ENCODE peak calls at places on chromosome 17, in four cellular contexts. D, E, U and W are unnamed samples.

GRCh38 chr17:40553694-40554534 is 11.4 kb downstream of the CCR7 start:
- DNase-seq in D (peak; percentile 28), E (no peak), U (peak; percentile 59), W (peak; percentile 43)

GRCh38 chr17:34883106-34884000 is 77.9 kb downstream of the CCT6B start:
- DNase-seq in U (no peak), E (peak; percentile 18), D (no peak), W (no peak)

GRCh38 chr17:68255731-68256538 is 8.1 kb downstream of the AMZ2 start:
- DNase-seq in E (no peak), D (no peak), U (peak; percentile 27), W (no peak)

GRCh38 chr17:40021471-40021961 is 6.3 kb downstream of the CSF3 start:
- DNase-seq in U (peak; percentile 55), D (no peak), E (no peak), W (peak; percentile 61)

GRCh38 chr17:45784293-45784582 is at the start of gene CRHR1:
- DNase-seq in U (no peak), D (no peak), E (no peak), W (no peak)

GRCh38 chr17:82458885-82459424 is 414 bp downstream of the NARF start:
- DNase-seq in U (peak; percentile 65), E (no peak), D (no peak), W (peak; percentile 19)

GRCh38 chr17:78883090-78883532 is 19.9 kb downstream of the CEP295NL start:
- DNase-seq in U (peak; percentile 88), D (no peak), E (no peak), W (peak; percentile 75)

GRCh38 chr17:78891406-78892061 is 11.5 kb downstream of the CEP295NL start:
- DNase-seq in E (no peak), D (no peak), U (no peak), W (no peak)

GRCh38 chr17:48374650-48375230 is 55.3 kb downstream of the SKAP1 start:
- DNase-seq in D (peak; percentile 74), U (peak; percentile 14), E (no peak), W (no peak)

GRCh38 chr17:59842901-59843652 is 49.7 kb downstream of the TUBD1 start:
- DNase-seq in U (peak; percentile 98), E (no peak), D (peak; percentile 37), W (peak; percentile 97)

GRCh38 chr17:60510723-60511122 is 15.3 kb downstream of the APPBP2 start:
- DNase-seq in D (no peak), E (no peak), U (no peak), W (no peak)

GRCh38 chr17:48014603-48015037 is 23.0 kb downstream of the COPZ2 start:
- DNase-seq in U (no peak), E (no peak), D (peak; percentile 40), W (no peak)

GRCh38 chr17:5438716-5439445 is at the start of gene C1QBP:
- DNase-seq in E (peak; percentile 93), U (peak; percentile 93), D (peak; percentile 97), W (peak; percentile 89)
- H4K91ac ChIP-seq in E (no peak within 1 kb of the TSS), U (peak within 1 kb of the TSS; percentile 93), D (no peak within 1 kb of the TSS), W (peak within 1 kb of the TSS; percentile 41)

GRCh38 chr17:65593092-65593869 is 31.8 kb upstream of the AXIN2 start:
- DNase-seq in U (no peak), E (no peak), D (peak; percentile 59), W (no peak)

GRCh38 chr17:65593870-65594584 is 32.6 kb upstream of the AXIN2 start:
- DNase-seq in E (peak; percentile 36), D (peak; percentile 69), U (peak; percentile 32), W (peak; percentile 13)

GRCh38 chr17:65595071-65595655 is 33.7 kb upstream of the AXIN2 start:
- DNase-seq in E (no peak), U (no peak), D (no peak), W (no peak)

GRCh38 chr17:65594585-65594940 is 33.1 kb upstream of the AXIN2 start:
- DNase-seq in D (no peak), E (no peak), U (peak; percentile 32), W (peak; percentile 34)

DNA sequence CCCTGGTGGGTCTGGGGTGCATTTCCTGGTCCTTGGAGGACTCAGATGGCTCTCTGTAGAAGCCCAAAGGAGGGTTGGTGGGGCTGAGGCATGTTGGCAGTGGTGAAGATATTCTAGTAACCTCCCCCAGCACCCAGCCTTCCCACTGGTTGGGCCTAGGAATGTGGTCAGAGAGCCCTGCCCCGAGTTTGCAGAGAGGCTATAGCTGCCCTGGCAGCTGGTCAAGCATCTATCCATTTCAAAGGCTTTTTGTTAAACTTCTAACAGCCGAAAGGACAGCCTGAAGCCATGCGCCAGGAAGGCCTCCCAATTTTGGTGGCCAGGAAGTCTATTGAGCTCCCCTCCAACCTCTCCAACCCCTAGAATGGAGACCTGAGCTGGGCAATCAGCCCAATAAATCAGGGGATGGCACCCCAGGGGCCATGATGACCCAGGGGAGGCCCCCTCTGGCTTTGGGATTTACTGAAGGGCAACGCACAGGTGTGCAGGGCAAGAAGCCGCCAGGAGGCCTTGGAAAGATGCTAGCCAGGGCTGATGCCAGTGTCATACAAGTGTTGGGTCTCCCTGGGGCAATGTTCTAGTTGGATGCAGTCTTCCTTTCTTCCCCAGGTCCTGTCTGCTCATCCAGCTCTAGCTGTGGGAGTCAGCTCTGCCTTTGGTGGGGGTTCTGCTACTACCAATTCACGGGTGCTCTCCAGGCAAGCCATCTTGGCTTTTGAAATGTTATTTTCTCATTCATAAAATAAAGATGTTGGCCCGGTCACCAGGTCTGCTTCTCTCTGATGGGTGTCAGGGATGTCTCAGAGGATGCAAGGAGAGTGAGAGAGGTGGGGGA is 30.9 kb upstream of the AXIN2 start:
- DNase-seq in U (no peak), D (peak; percentile 52), E (no peak), W (no peak)
- H4K91ac ChIP-seq in U (no peak overlapping the region), D (no peak overlapping the region), E (no peak overlapping the region), W (no peak overlapping the region)

GRCh38 chr17:28244446-28244845 is 74.6 kb upstream of the TMEM97 start:
- DNase-seq in U (no peak), D (no peak), E (no peak), W (no peak)

GRCh38 chr17:28242791-28243190 is 76.2 kb upstream of the TMEM97 start:
- DNase-seq in D (no peak), E (no peak), U (no peak), W (no peak)

GRCh38 chr17:28240688-28241340 is 78.2 kb upstream of the TMEM97 start:
- DNase-seq in D (no peak), E (no peak), U (no peak), W (no peak)
- H4K91ac ChIP-seq in D (no peak overlapping the region), E (no peak overlapping the region), U (no peak overlapping the region), W (no peak overlapping the region)

DNA sequence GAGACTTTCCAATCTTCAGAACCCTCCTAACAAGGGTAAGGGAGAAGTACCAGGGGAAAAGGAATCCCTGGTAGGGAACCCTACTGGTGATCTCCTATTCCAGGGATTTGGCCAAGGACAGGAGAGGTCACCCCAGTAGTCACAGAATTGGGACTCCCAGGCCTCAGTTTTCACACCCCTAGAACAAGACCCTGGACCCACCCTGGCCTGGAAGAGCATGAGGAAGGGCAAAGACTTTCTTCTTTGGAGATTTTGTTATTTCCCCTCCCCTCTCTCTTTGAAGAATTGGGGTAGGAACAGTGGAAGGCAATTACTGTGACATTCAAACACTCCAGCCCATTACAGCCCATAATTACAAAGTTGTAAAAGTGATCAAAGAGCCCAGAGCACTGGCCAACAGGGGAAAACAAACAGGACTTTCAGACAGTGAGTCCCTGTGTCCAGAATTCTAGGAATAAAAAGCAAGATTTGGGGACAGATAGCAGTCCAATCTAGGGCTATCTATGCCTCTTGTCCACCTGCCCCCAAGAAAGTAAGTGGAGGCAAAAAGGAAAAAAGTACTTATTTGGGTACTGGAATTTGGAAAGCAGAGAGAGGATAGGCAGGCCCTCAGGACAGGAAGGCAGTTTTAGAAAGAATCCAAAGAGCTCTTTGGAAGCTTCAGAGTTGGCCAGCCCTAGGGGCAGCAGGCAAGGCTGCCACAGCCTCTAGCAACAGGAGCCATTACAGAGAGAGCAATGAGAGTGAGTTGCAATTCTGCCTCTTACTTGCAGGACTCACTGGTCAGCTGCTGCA is 13.4 kb upstream of the SUPT4H1 start:
- DNase-seq in U (no peak), E (no peak), D (no peak), W (no peak)
- H4K91ac ChIP-seq in U (no peak overlapping the region), E (no peak overlapping the region), D (no peak overlapping the region), W (no peak overlapping the region)

GRCh38 chr17:55466671-55467070 is 44.6 kb downstream of the SMIM36 start:
- DNase-seq in E (no peak), D (peak; percentile 52), U (no peak), W (no peak)
- H4K91ac ChIP-seq in E (no peak overlapping the region), D (no peak overlapping the region), U (no peak overlapping the region), W (no peak overlapping the region)

GRCh38 chr17:50479522-50480141 is 972 bp downstream of the RSAD1 start:
- DNase-seq in U (peak; percentile 90), E (peak; percentile 46), D (peak; percentile 94), W (peak; percentile 78)

GRCh38 chr17:50480142-50480764 is 1.6 kb downstream of the RSAD1 start:
- DNase-seq in E (no peak), U (no peak), D (no peak), W (no peak)

GRCh38 chr17:50476545-50477315 is 1.9 kb upstream of the RSAD1 start:
- DNase-seq in D (no peak), U (no peak), E (no peak), W (no peak)

GRCh38 chr17:50477976-50478375 is 684 bp upstream of the RSAD1 start:
- DNase-seq in D (no peak), E (no peak), U (peak; percentile 17), W (no peak)

GRCh38 chr17:50478391-50479361 is at the start of gene RSAD1:
- DNase-seq in E (peak; percentile 83), D (peak; percentile 93), U (peak; percentile 89), W (peak; percentile 88)
- H4K91ac ChIP-seq in E (no peak within 1 kb of the TSS), D (no peak within 1 kb of the TSS), U (no peak within 1 kb of the TSS), W (peak within 1 kb of the TSS; percentile 3)